ENCODE peak calls at places on chromosomes 13 and 19, in four cellular contexts. T is mucosa of descending colon, Z is A549, M is uterus. H is an unnamed sample.
A peak's percentile ranks its signal among the peaks of the same experiment; 100 is the strongest.

GRCh38 chr19:39078436-39079200 is 5.5 kb upstream of the ACP7 start:
- DNase-seq in Z (peak; percentile 94), M (no peak), T (no peak), H (no peak)

GRCh38 chr13:30480292-30480947 is 14.7 kb upstream of the HMGB1 start:
- DNase-seq in T (peak; percentile 39), M (no peak), Z (no peak), H (no peak)

GRCh38 chr19:11164879-11165406 is 9.4 kb upstream of the SPC24 start:
- DNase-seq in M (peak; percentile 96), Z (no peak), T (peak; percentile 64), H (no peak)

GRCh38 chr13:20400774-20401173 is 124.9 kb downstream of the CRYL1 start:
- DNase-seq in M (no peak), T (no peak), Z (no peak), H (no peak)

GRCh38 chr19:36245210-36246005 is 30.5 kb downstream of the ZNF146 start:
- DNase-seq in Z (no peak), T (no peak), M (no peak), H (peak; percentile 64)

GRCh38 chr13:44046428-44046827 is 166.7 kb downstream of the LACC1 start:
- DNase-seq in Z (no peak), T (no peak), M (no peak), H (no peak)

GRCh38 chr13:22468055-22468454 is 712.7 kb upstream of the SGCG start:
- DNase-seq in T (no peak), Z (no peak), M (no peak), H (no peak)

GRCh38 chr13:112759834-112760233 is 70.0 kb downstream of the ATP11A start:
- DNase-seq in M (no peak), T (no peak), Z (no peak), H (no peak)

GRCh38 chr13:113554333-113554700 is 30.2 kb upstream of the TFDP1 start:
- DNase-seq in Z (no peak), M (no peak), T (no peak), H (no peak)

GRCh38 chr19:51016798-51017683 is 2.5 kb downstream of the KLK10 start:
- DNase-seq in T (peak; percentile 56), M (peak; percentile 43), Z (peak; percentile 98), H (peak; percentile 85)

GRCh38 chr19:14061081-14061749 is 661 bp downstream of the PALM3 start:
- DNase-seq in Z (no peak), T (no peak), M (no peak), H (no peak)

GRCh38 chr13:94058821-94059360 is 420.6 kb downstream of the DCT start:
- DNase-seq in Z (no peak), M (no peak), T (no peak), H (no peak)

GRCh38 chr19:14843587-14843986 is 5.1 kb downstream of the OR7A10 start:
- DNase-seq in M (no peak), T (no peak), Z (no peak), H (no peak)

GRCh38 chr19:48975947-48976847 is 11.1 kb downstream of the FTL start:
- DNase-seq in T (no peak), Z (peak; percentile 47), M (no peak), H (no peak)

GRCh38 chr19:43811833-43812232 is 9.6 kb upstream of the LYPD5 start:
- DNase-seq in Z (no peak), M (no peak), T (no peak), H (no peak)

GRCh38 chr13:95858286-95859075 is 181.5 kb downstream of the DNAJC3 start:
- DNase-seq in M (no peak), Z (no peak), T (no peak), H (no peak)

GRCh38 chr19:11264452-11265176 is 2.3 kb upstream of the DOCK6 start:
- DNase-seq in T (peak; percentile 90), Z (no peak), M (peak; percentile 55), H (no peak)

GRCh38 chr13:113982296-113982661 is 8.4 kb upstream of the C13orf46 start:
- DNase-seq in Z (no peak), M (peak; percentile 9), T (no peak), H (no peak)

GRCh38 chr19:9043524-9043923 is 33.3 kb upstream of the MUC16 start:
- DNase-seq in Z (no peak), T (no peak), M (no peak), H (no peak)

DNA sequence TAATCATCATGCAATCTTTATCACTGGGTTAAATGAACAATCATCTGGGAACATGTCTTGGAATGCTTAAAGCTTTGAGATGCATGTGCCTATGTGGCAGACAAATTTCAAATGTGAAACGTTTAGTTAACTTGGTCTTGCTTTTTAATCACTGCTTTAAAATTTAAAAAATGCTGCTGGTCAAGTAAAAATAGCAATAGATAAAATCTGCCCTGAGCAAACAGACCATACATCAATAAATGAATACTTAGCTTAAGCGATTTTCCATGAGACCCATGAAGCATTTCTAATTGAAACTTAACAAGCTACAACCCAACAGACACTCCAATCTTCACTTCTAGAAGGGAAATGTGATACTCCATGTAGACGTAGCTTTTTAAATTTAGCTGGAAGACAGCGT is 1.9 kb upstream of the KL start:
- DNase-seq in M (no peak), Z (no peak), T (no peak), H (no peak)
- H3K4me3 ChIP-seq in M (no peak overlapping the region), Z (no peak overlapping the region), T (no peak overlapping the region), H (no peak overlapping the region)

GRCh38 chr19:6412111-6412999 is 12.3 kb downstream of the KHSRP start:
- DNase-seq in M (peak; percentile 53), Z (no peak), T (peak; percentile 80), H (no peak)
- TF ChIP-seq CTCF in M (no peak), Z (peak; percentile 26), T (peak; percentile 66), H (peak; percentile 55)

GRCh38 chr19:13027031-13027430 is 31.8 kb downstream of the NFIX start:
- DNase-seq in M (no peak), Z (no peak), T (no peak), H (no peak)

GRCh38 chr19:13024958-13025653 is 29.8 kb downstream of the NFIX start:
- DNase-seq in Z (no peak), M (no peak), T (peak; percentile 58), H (no peak)

GRCh38 chr19:13024126-13024957 is 29.1 kb downstream of the NFIX start:
- DNase-seq in Z (no peak), T (peak; percentile 37), M (no peak), H (no peak)

GRCh38 chr19:13026478-13026999 is 31.3 kb downstream of the NFIX start:
- DNase-seq in Z (no peak), T (peak; percentile 75), M (no peak), H (no peak)

GRCh38 chr19:13025819-13026477 is 30.7 kb downstream of the NFIX start:
- DNase-seq in M (no peak), T (no peak), Z (no peak), H (no peak)
- H3K4me3 ChIP-seq in M (peak overlapping the region; percentile 33), T (no peak overlapping the region), Z (no peak overlapping the region), H (peak overlapping the region; percentile 71)

GRCh38 chr13:46905249-46905648 is 8.4 kb upstream of the HTR2A start:
- DNase-seq in M (no peak), T (no peak), Z (no peak), H (no peak)
- TF ChIP-seq CTCF in M (no peak), T (no peak), Z (no peak), H (no peak)

GRCh38 chr13:45339867-45340266 is 1.1 kb downstream of the TPT1 start:
- DNase-seq in T (peak; percentile 31), M (no peak), Z (no peak), H (no peak)
- H3K4me3 ChIP-seq in T (peak overlapping the region; percentile 100), M (peak overlapping the region; percentile 96), Z (peak overlapping the region; percentile 93), H (peak overlapping the region; percentile 93)

GRCh38 chr19:1769645-1769985 is 16.3 kb downstream of the ONECUT3 start:
- DNase-seq in T (no peak), M (no peak), Z (no peak), H (no peak)
- TF ChIP-seq CTCF in T (no peak), M (no peak), Z (no peak), H (no peak)